ENCODE peak calls at places on chromosome 20, in eight cellular contexts. One of them, this sample, is unnamed.

GRCh38 chr20:52652271-52652670 is 319.9 kb upstream of the TSHZ2 start:
- DNase-seq in fibroblast of pulmonary artery: no peak
- DNase-seq in progenitor cell of endocrine pancreas: no peak
- DNase-seq in activated T-cell treated with anti-CD3 and anti-CD28 coated beads for 24 hours: no peak
- DNase-seq in GM23338: no peak
- DNase-seq in body of pancreas: no peak
- DNase-seq in C1 segment of cervical spinal cord: no peak
- DNase-seq in GM04503: no peak
- DNase-seq in this sample: no peak

GRCh38 chr20:24491043-24491756 is 21.8 kb downstream of the SYNDIG1 start:
- DNase-seq in GM23338: no peak
- DNase-seq in C1 segment of cervical spinal cord: no peak
- DNase-seq in activated T-cell treated with anti-CD3 and anti-CD28 coated beads for 24 hours: no peak
- DNase-seq in progenitor cell of endocrine pancreas: no peak
- DNase-seq in body of pancreas: no peak
- DNase-seq in fibroblast of pulmonary artery: no peak
- DNase-seq in GM04503: no peak
- DNase-seq in this sample: no peak

GRCh38 chr20:34522969-34523871 is 7.0 kb downstream of the DYNLRB1 start:
- DNase-seq in GM23338: peak
- DNase-seq in activated T-cell treated with anti-CD3 and anti-CD28 coated beads for 24 hours: peak
- DNase-seq in fibroblast of pulmonary artery: peak
- DNase-seq in GM04503: peak
- DNase-seq in body of pancreas: peak
- DNase-seq in C1 segment of cervical spinal cord: peak
- DNase-seq in progenitor cell of endocrine pancreas: peak
- DNase-seq in this sample: peak

GRCh38 chr20:5316188-5317158 is at the start of gene PROKR2:
- DNase-seq in fibroblast of pulmonary artery: no peak
- DNase-seq in GM23338: peak
- DNase-seq in activated T-cell treated with anti-CD3 and anti-CD28 coated beads for 24 hours: no peak
- DNase-seq in progenitor cell of endocrine pancreas: peak
- DNase-seq in C1 segment of cervical spinal cord: no peak
- DNase-seq in body of pancreas: no peak
- DNase-seq in GM04503: no peak
- DNase-seq in this sample: no peak

GRCh38 chr20:45372646-45373352 is 5.3 kb downstream of the TP53TG5 start:
- DNase-seq in progenitor cell of endocrine pancreas: no peak
- DNase-seq in fibroblast of pulmonary artery: no peak
- DNase-seq in GM23338: peak
- DNase-seq in body of pancreas: no peak
- DNase-seq in GM04503: no peak
- DNase-seq in activated T-cell treated with anti-CD3 and anti-CD28 coated beads for 24 hours: no peak
- DNase-seq in C1 segment of cervical spinal cord: peak
- DNase-seq in this sample: no peak

GRCh38 chr20:50427740-50428462 is 82.3 kb upstream of the PTPN1 start:
- DNase-seq in C1 segment of cervical spinal cord: no peak
- DNase-seq in GM04503: no peak
- DNase-seq in body of pancreas: peak
- DNase-seq in GM23338: no peak
- DNase-seq in progenitor cell of endocrine pancreas: no peak
- DNase-seq in activated T-cell treated with anti-CD3 and anti-CD28 coated beads for 24 hours: no peak
- DNase-seq in fibroblast of pulmonary artery: peak
- DNase-seq in this sample: no peak

GRCh38 chr20:2752631-2753455 is 47.6 kb downstream of the CPXM1 start:
- DNase-seq in GM04503: no peak
- DNase-seq in C1 segment of cervical spinal cord: no peak
- DNase-seq in activated T-cell treated with anti-CD3 and anti-CD28 coated beads for 24 hours: peak
- DNase-seq in GM23338: peak
- DNase-seq in progenitor cell of endocrine pancreas: no peak
- DNase-seq in fibroblast of pulmonary artery: peak
- DNase-seq in body of pancreas: peak
- DNase-seq in this sample: no peak

GRCh38 chr20:37236462-37236861 is 25.2 kb downstream of the GHRH start:
- DNase-seq in GM23338: no peak
- DNase-seq in activated T-cell treated with anti-CD3 and anti-CD28 coated beads for 24 hours: no peak
- DNase-seq in body of pancreas: no peak
- DNase-seq in progenitor cell of endocrine pancreas: no peak
- DNase-seq in fibroblast of pulmonary artery: no peak
- DNase-seq in C1 segment of cervical spinal cord: no peak
- DNase-seq in GM04503: no peak
- DNase-seq in this sample: no peak

GRCh38 chr20:5328228-5328627 is 11.5 kb upstream of the PROKR2 start:
- DNase-seq in body of pancreas: no peak
- DNase-seq in C1 segment of cervical spinal cord: no peak
- DNase-seq in progenitor cell of endocrine pancreas: no peak
- DNase-seq in GM23338: no peak
- DNase-seq in fibroblast of pulmonary artery: peak
- DNase-seq in activated T-cell treated with anti-CD3 and anti-CD28 coated beads for 24 hours: no peak
- DNase-seq in GM04503: no peak
- DNase-seq in this sample: no peak

GRCh38 chr20:58075565-58075964 is 152.9 kb downstream of the ANKRD60 start:
- DNase-seq in activated T-cell treated with anti-CD3 and anti-CD28 coated beads for 24 hours: no peak
- DNase-seq in progenitor cell of endocrine pancreas: no peak
- DNase-seq in GM23338: no peak
- DNase-seq in body of pancreas: no peak
- DNase-seq in GM04503: no peak
- DNase-seq in fibroblast of pulmonary artery: no peak
- DNase-seq in C1 segment of cervical spinal cord: no peak
- DNase-seq in this sample: no peak

GRCh38 chr20:23187759-23188158 is 101.6 kb upstream of the CD93 start:
- DNase-seq in C1 segment of cervical spinal cord: no peak
- DNase-seq in body of pancreas: peak
- DNase-seq in GM23338: no peak
- DNase-seq in GM04503: no peak
- DNase-seq in fibroblast of pulmonary artery: peak
- DNase-seq in progenitor cell of endocrine pancreas: no peak
- DNase-seq in activated T-cell treated with anti-CD3 and anti-CD28 coated beads for 24 hours: no peak
- DNase-seq in this sample: no peak

GRCh38 chr20:6502999-6503398 is 264.5 kb upstream of the BMP2 start:
- DNase-seq in C1 segment of cervical spinal cord: no peak
- DNase-seq in GM04503: no peak
- DNase-seq in progenitor cell of endocrine pancreas: no peak
- DNase-seq in GM23338: no peak
- DNase-seq in body of pancreas: no peak
- DNase-seq in fibroblast of pulmonary artery: peak
- DNase-seq in activated T-cell treated with anti-CD3 and anti-CD28 coated beads for 24 hours: no peak
- DNase-seq in this sample: no peak

GRCh38 chr20:346640-347316 is at the start of gene NRSN2:
- DNase-seq in GM23338: peak
- DNase-seq in activated T-cell treated with anti-CD3 and anti-CD28 coated beads for 24 hours: no peak
- DNase-seq in body of pancreas: peak
- DNase-seq in C1 segment of cervical spinal cord: peak
- DNase-seq in progenitor cell of endocrine pancreas: peak
- DNase-seq in fibroblast of pulmonary artery: peak
- DNase-seq in GM04503: no peak
- DNase-seq in this sample: no peak

GRCh38 chr20:59780494-59781185 is 152.8 kb downstream of the SYCP2 start:
- DNase-seq in activated T-cell treated with anti-CD3 and anti-CD28 coated beads for 24 hours: no peak
- DNase-seq in progenitor cell of endocrine pancreas: no peak
- DNase-seq in fibroblast of pulmonary artery: no peak
- DNase-seq in GM23338: no peak
- DNase-seq in C1 segment of cervical spinal cord: no peak
- DNase-seq in GM04503: no peak
- DNase-seq in body of pancreas: no peak
- DNase-seq in this sample: no peak

GRCh38 chr20:63733579-63734081 is 2.8 kb upstream of the LIME1 start:
- DNase-seq in GM04503: no peak
- DNase-seq in activated T-cell treated with anti-CD3 and anti-CD28 coated beads for 24 hours: no peak
- DNase-seq in GM23338: no peak
- DNase-seq in C1 segment of cervical spinal cord: no peak
- DNase-seq in progenitor cell of endocrine pancreas: no peak
- DNase-seq in body of pancreas: no peak
- DNase-seq in fibroblast of pulmonary artery: no peak
- DNase-seq in this sample: no peak

GRCh38 chr20:483791-484644 is 21.7 kb upstream of the TBC1D20 start:
- DNase-seq in fibroblast of pulmonary artery: no peak
- DNase-seq in GM04503: no peak
- DNase-seq in progenitor cell of endocrine pancreas: no peak
- DNase-seq in activated T-cell treated with anti-CD3 and anti-CD28 coated beads for 24 hours: no peak
- DNase-seq in GM23338: no peak
- DNase-seq in C1 segment of cervical spinal cord: peak
- DNase-seq in body of pancreas: peak
- DNase-seq in this sample: no peak

GRCh38 chr20:17671051-17671450 is 11.0 kb downstream of the RRBP1 start:
- DNase-seq in GM04503: no peak
- DNase-seq in progenitor cell of endocrine pancreas: no peak
- DNase-seq in body of pancreas: no peak
- DNase-seq in fibroblast of pulmonary artery: no peak
- DNase-seq in activated T-cell treated with anti-CD3 and anti-CD28 coated beads for 24 hours: no peak
- DNase-seq in GM23338: no peak
- DNase-seq in C1 segment of cervical spinal cord: no peak
- DNase-seq in this sample: no peak

GRCh38 chr20:23456416-23456815 is 3.7 kb upstream of the CST11 start:
- DNase-seq in GM23338: peak
- DNase-seq in body of pancreas: no peak
- DNase-seq in progenitor cell of endocrine pancreas: no peak
- DNase-seq in activated T-cell treated with anti-CD3 and anti-CD28 coated beads for 24 hours: no peak
- DNase-seq in fibroblast of pulmonary artery: no peak
- DNase-seq in C1 segment of cervical spinal cord: no peak
- DNase-seq in GM04503: no peak
- DNase-seq in this sample: peak